ENCODE peak calls at places on chromosomes 2 and 18, in five cellular contexts. Z is mammary epithelial cell, H is tibial artery, W is GM23338, R is heart left ventricle. B is an unnamed sample.

GRCh38 chr2:165471349-165471975 is 2.0 kb downstream of the CSRNP3 start:
- DNase-seq in Z (no peak), H (no peak), W (no peak), R (no peak), B (no peak)

GRCh38 chr18:44715245-44715644 is 34.6 kb downstream of the SETBP1 start:
- DNase-seq in Z (peak; percentile 66), H (peak; percentile 74), W (no peak), R (no peak), B (peak; percentile 61)

GRCh38 chr2:157418215-157418614 is 25.7 kb downstream of the CYTIP start:
- DNase-seq in Z (no peak), H (no peak), W (no peak), R (no peak), B (no peak)

GRCh38 chr2:191462370-191462769 is 215.6 kb upstream of the NABP1 start:
- DNase-seq in Z (no peak), H (no peak), W (no peak), R (no peak), B (no peak)

GRCh38 chr2:177758591-177759371 is 313.8 kb downstream of the PDE11A start:
- DNase-seq in Z (no peak), H (no peak), W (peak; percentile 82), R (peak; percentile 23), B (peak; percentile 80)

GRCh38 chr2:213285404-213285803 is 1.1 kb downstream of the SPAG16 start:
- DNase-seq in Z (no peak), H (no peak), W (no peak), R (no peak), B (no peak)

GRCh38 chr18:3790702-3791101 is 340.7 kb downstream of the TGIF1 start:
- DNase-seq in Z (no peak), H (no peak), W (no peak), R (no peak), B (no peak)

GRCh38 chr18:13720123-13720522 is 6.2 kb downstream of the FAM210A start:
- DNase-seq in Z (no peak), H (no peak), W (no peak), R (no peak), B (no peak)

GRCh38 chr2:136185991-136186771 is 68.2 kb upstream of the CXCR4 start:
- DNase-seq in Z (no peak), H (no peak), W (no peak), R (no peak), B (no peak)

GRCh38 chr2:19829672-19830071 is 72.1 kb downstream of the TTC32 start:
- DNase-seq in Z (no peak), H (no peak), W (no peak), R (no peak), B (no peak)

GRCh38 chr2:169512525-169512924 is 3.0 kb downstream of the KLHL41 start:
- DNase-seq in Z (no peak), H (no peak), W (no peak), R (no peak), B (no peak)

GRCh38 chr18:63074987-63075404 is 244.6 kb downstream of the BCL2 start:
- DNase-seq in Z (peak; percentile 46), H (peak; percentile 84), W (peak; percentile 87), R (peak; percentile 80), B (peak; percentile 86)

GRCh38 chr2:175207741-175208438 is 26.4 kb upstream of the ATP5MC3 start:
- DNase-seq in Z (no peak), H (no peak), W (no peak), R (peak; percentile 23), B (no peak)

GRCh38 chr2:45342-46130 is 769 bp downstream of the FAM110C start:
- DNase-seq in Z (peak; percentile 23), H (peak; percentile 72), W (peak; percentile 37), R (no peak), B (peak; percentile 25)

GRCh38 chr18:4908239-4908638 is 288.8 kb downstream of the AKAIN1 start:
- DNase-seq in Z (no peak), H (no peak), W (no peak), R (no peak), B (peak; percentile 11)

GRCh38 chr2:25234756-25235155 is 66.4 kb upstream of the POMC start:
- DNase-seq in Z (no peak), H (no peak), W (no peak), R (no peak), B (no peak)

GRCh38 chr2:6301426-6301825 is 564.3 kb downstream of the CMPK2 start:
- DNase-seq in Z (no peak), H (no peak), W (no peak), R (no peak), B (no peak)

GRCh38 chr2:113930448-113930847 is 40.6 kb downstream of the ACTR3 start:
- DNase-seq in Z (no peak), H (no peak), W (no peak), R (no peak), B (no peak)

GRCh38 chr2:240481720-240482119 is 46.3 kb downstream of the GPC1 start:
- DNase-seq in Z (no peak), H (no peak), W (no peak), R (no peak), B (no peak)

GRCh38 chr2:232349946-232350635 is 28.5 kb upstream of the ALPP start:
- DNase-seq in Z (no peak), H (peak; percentile 29), W (no peak), R (no peak), B (no peak)

GRCh38 chr2:11809586-11810236 is 63.3 kb downstream of the LPIN1 start:
- DNase-seq in Z (no peak), H (no peak), W (no peak), R (no peak), B (no peak)

GRCh38 chr2:43027103-43027482 is 199.3 kb downstream of the ZFP36L2 start:
- DNase-seq in Z (no peak), H (no peak), W (no peak), R (no peak), B (no peak)

GRCh38 chr2:236867441-236868260 is 218.0 kb upstream of the COPS8 start:
- DNase-seq in Z (peak; percentile 29), H (peak; percentile 20), W (no peak), R (no peak), B (no peak)

GRCh38 chr18:74530584-74530862 is 3.8 kb upstream of the CNDP1 start:
- DNase-seq in Z (no peak), H (no peak), W (no peak), R (no peak), B (no peak)

GRCh38 chr2:69195706-69196105 is 182.7 kb downstream of the ANTXR1 start:
- DNase-seq in Z (no peak), H (no peak), W (no peak), R (no peak), B (no peak)

GRCh38 chr18:64330976-64331375 is 182.1 kb upstream of the LINC00305 start:
- DNase-seq in Z (no peak), H (no peak), W (no peak), R (no peak), B (no peak)

GRCh38 chr18:75244336-75244735 is 33.7 kb downstream of the TSHZ1 start:
- DNase-seq in Z (peak; percentile 23), H (no peak), W (peak; percentile 62), R (no peak), B (peak; percentile 44)

GRCh38 chr2:241272298-241272721 is 43.2 kb downstream of the HDLBP start:
- DNase-seq in Z (no peak), H (no peak), W (peak; percentile 60), R (peak; percentile 25), B (peak; percentile 67)

GRCh38 chr2:238461491-238461890 is 34.8 kb downstream of the ASB1 start:
- DNase-seq in Z (no peak), H (no peak), W (no peak), R (no peak), B (no peak)

GRCh38 chr2:226800941-226801784 is 1.5 kb upstream of the IRS1 start:
- DNase-seq in Z (no peak), H (peak; percentile 92), W (peak; percentile 91), R (peak; percentile 87), B (peak; percentile 91)

GRCh38 chr2:26724004-26724750 is 31.7 kb downstream of the KCNK3 start:
- DNase-seq in Z (peak; percentile 64), H (peak; percentile 94), W (no peak), R (peak; percentile 64), B (no peak)

GRCh38 chr2:26723475-26723874 is 31.0 kb downstream of the KCNK3 start:
- DNase-seq in Z (no peak), H (no peak), W (no peak), R (no peak), B (no peak)

GRCh38 chr2:26724784-26725515 is 32.4 kb downstream of the KCNK3 start:
- DNase-seq in Z (no peak), H (no peak), W (no peak), R (no peak), B (no peak)

GRCh38 chr2:26726229-26726628 is 33.7 kb downstream of the KCNK3 start:
- DNase-seq in Z (no peak), H (no peak), W (no peak), R (no peak), B (no peak)

DNA sequence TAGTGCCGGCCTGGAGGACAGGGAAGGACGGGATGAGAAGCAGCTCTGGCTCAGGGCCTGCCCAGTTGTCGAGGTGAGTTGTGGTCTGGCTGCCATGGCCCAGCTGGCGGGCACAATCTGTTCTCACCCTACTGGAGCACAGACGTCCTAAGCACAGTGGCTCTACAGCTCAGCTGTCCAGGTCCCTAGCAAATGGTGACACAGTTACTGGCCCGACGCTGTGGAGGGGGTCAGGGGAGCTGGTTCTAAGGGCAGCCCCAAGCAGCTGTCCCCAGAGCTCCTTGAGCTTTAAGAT is 32.9 kb downstream of the KCNK3 start:
- DNase-seq in Z (no peak), H (no peak), W (no peak), R (no peak), B (no peak)
- H3K27ac ChIP-seq in Z (no peak overlapping the region), H (peak overlapping the region; percentile 83), W (no peak overlapping the region), R (peak overlapping the region; percentile 91), B (no peak overlapping the region)

GRCh38 chr2:120228503-120228902 is 5.3 kb upstream of the TMEM185B start:
- DNase-seq in Z (no peak), H (no peak), W (no peak), R (no peak), B (no peak)
- H3K4me1 ChIP-seq in Z (peaks cover 15% of the 10 kb centered on the region), H (peaks cover 14% of the 10 kb centered on the region), W (no peaks in the 10 kb centered on the region), R (no peaks in the 10 kb centered on the region), B (peaks cover 3% of the 10 kb centered on the region)

GRCh38 chr2:28680657-28681056 is 71.0 kb upstream of the PPP1CB start:
- DNase-seq in Z (no peak), H (no peak), W (no peak), R (no peak), B (no peak)
- H3K27ac ChIP-seq in Z (no peak overlapping the region), H (peak overlapping the region; percentile 3), W (no peak overlapping the region), R (peak overlapping the region; percentile 74), B (peak overlapping the region; percentile 43)

GRCh38 chr2:189608160-189608559 is 27.6 kb upstream of the SLC40A1 start:
- DNase-seq in Z (no peak), H (no peak), W (no peak), R (no peak), B (no peak)
- H3K4me1 ChIP-seq in Z (peaks cover 3% of the 10 kb centered on the region), H (no peaks in the 10 kb centered on the region), W (no peaks in the 10 kb centered on the region), R (no peaks in the 10 kb centered on the region), B (no peaks in the 10 kb centered on the region)

GRCh38 chr2:145769053-145769716 is 1249.3 kb upstream of the ZEB2 start:
- DNase-seq in Z (no peak), H (no peak), W (no peak), R (no peak), B (no peak)
- H3K27ac ChIP-seq in Z (no peak overlapping the region), H (no peak overlapping the region), W (no peak overlapping the region), R (no peak overlapping the region), B (no peak overlapping the region)

DNA sequence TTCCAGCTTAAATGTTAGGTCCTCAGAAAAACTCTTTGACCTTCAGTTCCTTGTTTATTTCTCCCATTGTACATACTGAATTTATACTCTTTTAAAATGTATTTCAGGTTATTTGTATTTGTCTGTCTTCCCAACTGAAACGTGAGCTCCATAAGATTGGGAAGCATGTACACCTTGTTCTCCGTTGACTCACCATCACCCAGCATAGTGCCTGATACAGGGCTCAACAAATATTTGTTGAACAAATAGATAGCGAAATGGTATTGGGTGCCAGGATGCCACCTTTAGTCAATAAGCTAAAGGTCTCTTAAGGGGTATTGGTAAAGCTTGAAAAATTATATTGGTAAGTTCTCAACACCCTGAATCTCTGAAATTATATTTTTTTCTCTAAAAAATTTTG is 1841.3 kb upstream of the CELF4 start:
- DNase-seq in Z (no peak), H (no peak), W (no peak), R (no peak), B (no peak)
- H3K4me1 ChIP-seq in Z (no peaks in the 10 kb centered on the region), H (no peaks in the 10 kb centered on the region), W (no peaks in the 10 kb centered on the region), R (no peaks in the 10 kb centered on the region), B (no peaks in the 10 kb centered on the region)